ENCODE peak calls at places on chromosomes 3 and 15, in four cellular contexts. D, B, P and V are unnamed samples.

GRCh38 chr15:69224383-69224782 is 63.9 kb downstream of the GLCE start:
- DNase-seq in D (no peak), B (no peak), P (no peak), V (no peak)

GRCh38 chr3:177676947-177677587 is 479.8 kb upstream of the TBL1XR1 start:
- DNase-seq in D (no peak), B (no peak), P (no peak), V (no peak)

GRCh38 chr3:29453278-29453961 is 172.5 kb downstream of the RBMS3 start:
- DNase-seq in D (no peak), B (no peak), P (no peak), V (no peak)

GRCh38 chr15:75024102-75024636 is 779 bp downstream of the PPCDC start:
- DNase-seq in D (no peak), B (no peak), P (peak), V (no peak)

GRCh38 chr3:134277271-134277670 is 26.6 kb upstream of the RYK start:
- DNase-seq in D (no peak), B (no peak), P (no peak), V (no peak)

GRCh38 chr3:114081022-114081421 is 24.5 kb downstream of the QTRT2 start:
- DNase-seq in D (no peak), B (no peak), P (no peak), V (no peak)

GRCh38 chr3:197793246-197793645 is 2.2 kb downstream of the LRCH3 start:
- DNase-seq in D (no peak), B (no peak), P (no peak), V (no peak)

GRCh38 chr3:65855370-65856100 is 183.2 kb downstream of the MAGI1 start:
- DNase-seq in D (no peak), B (no peak), P (peak), V (no peak)

GRCh38 chr15:66126057-66126855 is 127.3 kb downstream of the MEGF11 start:
- DNase-seq in D (no peak), B (no peak), P (no peak), V (no peak)

GRCh38 chr3:150825916-150826377 is 63.0 kb upstream of the SIAH2 start:
- DNase-seq in D (no peak), B (no peak), P (no peak), V (no peak)

GRCh38 chr3:65729553-65729952 is 309.2 kb downstream of the MAGI1 start:
- DNase-seq in D (no peak), B (no peak), P (peak), V (no peak)

GRCh38 chr3:101879623-101880284 is 30.4 kb downstream of the NFKBIZ start:
- DNase-seq in D (no peak), B (no peak), P (no peak), V (no peak)

GRCh38 chr15:101528917-101529299 is 39.4 kb upstream of the PCSK6 start:
- DNase-seq in D (no peak), B (no peak), P (no peak), V (no peak)

GRCh38 chr3:149340310-149340933 is 7.0 kb upstream of the TM4SF18 start:
- DNase-seq in D (no peak), B (no peak), P (no peak), V (no peak)

GRCh38 chr15:52228928-52229327 is 37.7 kb upstream of the GNB5 start:
- DNase-seq in D (no peak), B (no peak), P (no peak), V (peak)